ENCODE peak calls at places on chromosomes 1 and 21, in eight cellular contexts. C is body of pancreas; A is CD4-positive, alpha-beta memory T cell; E is CD8-positive, alpha-beta memory T cell; N is GM23248; Y is lower lobe of right lung; V is MM.1S; G is heart left ventricle. U is an unnamed sample. For H3K36me3, the result is how much of the 10 kb centered on the place peaks cover.

GRCh38 chr1:212671342-212672031 is 28.2 kb downstream of the BATF3 start:
- DNase-seq in C (no peak), A (no peak), E (no peak), N (peak), Y (peak), V (no peak), G (peak), U (peak)

GRCh38 chr1:58011978-58012377 is 534.5 kb downstream of the OMA1 start:
- DNase-seq in C (no peak), A (no peak), E (no peak), N (no peak), Y (no peak), V (no peak), G (no peak), U (no peak)

GRCh38 chr1:24932284-24932683 is 2.2 kb upstream of the RUNX3 start:
- DNase-seq in C (peak), A (peak), E (peak), N (peak), Y (peak), V (peak), G (no peak), U (peak)

GRCh38 chr1:235327559-235328270 is at the start of gene ARID4B:
- DNase-seq in C (no peak), A (no peak), E (no peak), N (peak), Y (peak), V (no peak), G (peak), U (no peak)

GRCh38 chr21:15433091-15433490 is 296.7 kb upstream of the USP25 start:
- DNase-seq in C (no peak), A (no peak), E (no peak), N (no peak), Y (no peak), V (no peak), G (no peak), U (no peak)

GRCh38 chr1:53971718-53972117 is 25.6 kb downstream of the LRRC42 start:
- DNase-seq in C (no peak), A (no peak), E (no peak), N (no peak), Y (no peak), V (no peak), G (no peak), U (no peak)

GRCh38 chr1:3911981-3912808 is 12.1 kb upstream of the C1orf174 start:
- DNase-seq in C (no peak), A (no peak), E (no peak), N (no peak), Y (peak), V (no peak), G (no peak), U (no peak)

GRCh38 chr1:9044241-9044640 is 18.0 kb upstream of the SLC2A7 start:
- DNase-seq in C (no peak), A (no peak), E (no peak), N (no peak), Y (no peak), V (no peak), G (no peak), U (no peak)

GRCh38 chr1:226349801-226350503 is 41.0 kb upstream of the LIN9 start:
- DNase-seq in C (peak), A (no peak), E (no peak), N (no peak), Y (no peak), V (no peak), G (no peak), U (no peak)

GRCh38 chr1:203127672-203128611 is at the start of gene ADORA1:
- DNase-seq in C (peak), A (no peak), E (no peak), N (peak), Y (peak), V (peak), G (peak), U (peak)

GRCh38 chr1:208985231-208985630 is 598.3 kb upstream of the CAMK1G start:
- DNase-seq in C (no peak), A (no peak), E (no peak), N (no peak), Y (no peak), V (no peak), G (no peak), U (no peak)
- H3K27ac ChIP-seq in C (no peak), A (no peak), E (no peak), N (no peak), Y (no peak), V (no peak), G (no peak), U (no peak)

DNA sequence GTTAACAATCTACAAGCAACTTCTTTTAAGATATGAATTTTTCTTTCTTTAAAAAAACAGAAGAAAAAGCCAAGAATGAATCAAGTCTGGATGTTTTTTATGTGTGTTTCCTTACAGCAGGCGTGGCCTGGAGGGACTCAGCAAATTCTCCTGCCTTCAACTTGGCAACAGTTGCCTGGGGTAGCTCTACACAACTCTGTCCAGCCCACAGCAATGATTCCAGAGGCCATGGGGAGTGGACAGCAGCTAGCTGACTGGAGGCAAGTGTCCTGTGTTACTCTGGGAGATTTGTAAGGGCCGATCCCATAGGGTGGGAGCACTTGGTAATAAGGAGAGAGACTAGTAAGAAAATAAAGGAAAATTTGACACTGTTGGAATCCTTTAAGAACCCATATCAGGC is 13.3 kb upstream of the OLFML3 start:
- DNase-seq in C (no peak), A (no peak), E (no peak), N (peak), Y (no peak), V (no peak), G (no peak), U (no peak)
- H3K36me3 ChIP-seq in C (under half), A (half or more), E (half or more), N (under half), Y (half or more), V (under half), G (half or more), U (under half)

GRCh38 chr1:22677861-22678521 is 25.0 kb downstream of the C1QB start:
- DNase-seq in C (no peak), A (no peak), E (no peak), N (no peak), Y (no peak), V (no peak), G (no peak), U (no peak)
- H3K4me3 ChIP-seq in C (no peak), A (no peak), E (no peak), N (no peak), Y (no peak), V (no peak), G (no peak), U (no peak)

GRCh38 chr1:171161431-171161830 is 23.7 kb upstream of the FMO2 start:
- DNase-seq in C (no peak), A (no peak), E (no peak), N (no peak), Y (no peak), V (no peak), G (no peak), U (no peak)
- H3K27ac ChIP-seq in C (peak), A (no peak), E (no peak), N (no peak), Y (no peak), V (no peak), G (no peak), U (no peak)

DNA sequence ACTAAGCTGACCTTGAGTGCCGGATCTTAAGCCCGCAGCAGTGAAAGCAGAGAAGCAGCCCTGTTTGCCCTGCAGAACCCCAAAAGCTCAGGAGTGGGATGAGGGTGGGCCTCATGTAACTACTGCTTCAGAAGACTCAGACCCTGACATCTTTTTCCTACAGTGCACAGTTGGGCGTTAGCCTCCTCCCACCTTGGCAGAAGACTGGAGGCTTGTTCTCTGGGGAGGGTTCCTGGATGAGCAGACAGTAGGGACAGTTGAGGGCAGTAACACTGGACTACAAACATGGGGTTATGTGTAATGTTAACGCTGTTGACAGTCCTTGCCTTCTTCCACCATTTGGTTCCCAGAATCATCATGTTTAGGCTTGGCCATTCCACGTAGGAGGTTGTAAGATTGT is 9.6 kb downstream of the CTPS1 start:
- DNase-seq in C (no peak), A (no peak), E (no peak), N (no peak), Y (no peak), V (no peak), G (no peak), U (no peak)
- H3K36me3 ChIP-seq in C (under half), A (half or more), E (half or more), N (half or more), Y (half or more), V (under half), G (half or more), U (under half)

GRCh38 chr21:44028287-44028659 is 16.2 kb downstream of the TRAPPC10 start:
- DNase-seq in C (no peak), A (no peak), E (no peak), N (no peak), Y (no peak), V (no peak), G (no peak), U (no peak)
- H3K4me3 ChIP-seq in C (no peak), A (no peak), E (no peak), N (no peak), Y (no peak), V (no peak), G (no peak), U (no peak)

GRCh38 chr1:115727706-115728249 is 40.7 kb downstream of the CASQ2 start:
- DNase-seq in C (peak), A (no peak), E (no peak), N (peak), Y (peak), V (no peak), G (peak), U (no peak)
- H3K27ac ChIP-seq in C (no peak), A (no peak), E (no peak), N (peak), Y (peak), V (no peak), G (peak), U (no peak)

DNA sequence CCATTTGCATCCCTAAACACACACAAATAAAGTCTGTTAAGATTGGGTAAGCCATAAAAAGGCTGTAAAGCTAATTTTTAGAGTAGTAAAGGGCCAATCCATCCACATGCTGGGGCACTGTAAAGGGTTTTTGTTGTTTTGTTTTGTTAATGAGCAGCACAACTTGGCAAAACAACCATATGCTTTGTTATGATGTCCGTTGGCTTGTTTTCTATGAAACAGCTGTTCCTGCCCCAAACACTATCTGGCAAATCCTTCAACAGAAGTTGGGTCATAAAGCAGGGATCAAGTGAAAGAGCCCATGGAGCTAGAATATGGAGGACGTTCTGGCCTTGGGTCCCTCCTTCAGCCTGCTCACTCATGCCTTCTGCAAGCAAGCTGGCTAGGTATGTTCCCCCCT is 183.6 kb downstream of the APP start:
- DNase-seq in C (no peak), A (no peak), E (no peak), N (no peak), Y (no peak), V (no peak), G (no peak), U (no peak)
- H3K36me3 ChIP-seq in C (under half), A (under half), E (under half), N (under half), Y (under half), V (under half), G (under half), U (under half)

DNA sequence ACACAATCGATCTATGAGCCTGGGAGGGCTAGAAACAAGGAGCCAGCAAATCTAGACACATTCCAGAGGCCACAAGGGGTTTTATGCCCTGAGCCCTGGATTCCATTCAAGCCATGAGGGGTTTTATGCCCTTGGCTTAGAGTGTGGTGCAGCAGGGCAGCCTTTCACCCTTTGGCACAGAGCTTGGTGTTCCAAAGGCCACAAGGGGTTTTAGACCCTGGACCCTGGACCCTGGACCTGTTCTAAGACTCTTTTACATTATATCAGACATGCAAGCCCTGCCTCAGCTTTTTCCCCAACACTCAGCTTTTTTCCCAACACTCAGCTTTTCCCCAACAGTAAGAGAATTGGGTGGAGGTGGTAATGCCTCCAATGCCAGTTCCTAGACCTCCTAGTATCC is 13.3 kb downstream of the MSTO1 start:
- DNase-seq in C (no peak), A (no peak), E (no peak), N (no peak), Y (no peak), V (no peak), G (no peak), U (no peak)
- H3K4me3 ChIP-seq in C (no peak), A (no peak), E (no peak), N (no peak), Y (no peak), V (no peak), G (no peak), U (no peak)

U was measured in thyroid gland.